ENCODE peak calls at places on chromosomes 5 and 9, in seven cellular contexts. I is pancreas; W is colonic mucosa; X is C1 segment of cervical spinal cord; P is effector memory CD8-positive, alpha-beta T cell; A is NCI-H1092; N is activated T-helper 1 cell treated with anti-CD3 and anti-CD28 coated beads, Interleukin-12 subunit alpha, Interleukin-12 subunit beta, Interleukin-2, Interleukin-4 antibody, amounts not matched to agents 30 ng/mL and 10 ng/mL and 1 ng/mL, durations not matched to agents 14 hours and 24 hours and 36 hours. B is an unnamed sample.

GRCh38 chr5:93294184-93294583 is 286.8 kb downstream of the NR2F1-AS1 start:
- DNase-seq in X (no peak), W (no peak), I (no peak), P (no peak), A (no peak), N (no peak), B (no peak)

GRCh38 chr5:132688536-132689409 is 15.0 kb downstream of the IL4 start:
- DNase-seq in A (no peak), X (no peak), W (no peak), I (no peak), N (no peak), P (no peak), B (no peak)

GRCh38 chr5:141343242-141343952 is at the start of gene PCDHGA3:
- DNase-seq in N (no peak), X (no peak), I (no peak), W (no peak), P (no peak), A (no peak), B (no peak)

GRCh38 chr9:115514454-115514853 is 396.5 kb upstream of the TNC start:
- DNase-seq in A (no peak), N (no peak), X (no peak), I (no peak), P (no peak), W (no peak), B (no peak)

GRCh38 chr9:110069326-110070248 is 138.4 kb downstream of the C9orf152 start:
- DNase-seq in I (no peak), A (no peak), W (no peak), N (no peak), P (no peak), X (no peak), B (no peak)

GRCh38 chr9:128999581-129000206 is 28.4 kb downstream of the SH3GLB2 start:
- DNase-seq in N (no peak), I (no peak), W (no peak), A (no peak), P (no peak), X (no peak), B (no peak)

GRCh38 chr9:138098116-138098907 is 220.7 kb downstream of the CACNA1B start:
- DNase-seq in X (no peak), W (peak; percentile 6), I (no peak), A (no peak), N (no peak), P (no peak), B (no peak)

GRCh38 chr5:128920345-128921215 is 44.7 kb upstream of the SLC27A6 start:
- DNase-seq in I (no peak), A (no peak), W (no peak), X (no peak), P (no peak), N (no peak), B (no peak)

GRCh38 chr9:17291766-17292165 is 156.9 kb downstream of the CNTLN start:
- DNase-seq in N (no peak), A (no peak), I (no peak), X (no peak), P (no peak), W (no peak), B (no peak)

GRCh38 chr5:147939431-147940114 is 33.2 kb upstream of the C5orf46 start:
- DNase-seq in N (no peak), W (no peak), A (no peak), P (no peak), X (no peak), I (no peak), B (no peak)

GRCh38 chr5:96648598-96648997 is 13.6 kb upstream of the CAST start:
- DNase-seq in X (no peak), N (no peak), I (no peak), A (no peak), P (no peak), W (no peak), B (no peak)

GRCh38 chr9:131101207-131101964 is 5.1 kb downstream of the AIF1L start:
- DNase-seq in A (no peak), W (no peak), P (no peak), X (no peak), N (no peak), I (no peak), B (no peak)

GRCh38 chr5:43564289-43564850 is 7.5 kb upstream of the PAIP1 start:
- DNase-seq in X (no peak), W (no peak), A (no peak), N (no peak), I (no peak), P (no peak), B (no peak)

GRCh38 chr9:114238919-114239879 is 83.7 kb upstream of the ORM1 start:
- DNase-seq in N (no peak), X (no peak), W (no peak), P (no peak), I (no peak), A (peak; percentile 31), B (no peak)

GRCh38 chr5:17087035-17087434 is 130.4 kb upstream of the BASP1 start:
- DNase-seq in A (no peak), X (no peak), P (no peak), I (no peak), N (no peak), W (no peak), B (no peak)

GRCh38 chr5:101942321-101942882 is 353.7 kb downstream of the SLCO4C1 start:
- DNase-seq in W (peak; percentile 32), N (no peak), I (no peak), X (peak; percentile 1), P (no peak), A (no peak), B (peak; percentile 32)

GRCh38 chr9:129617167-129617566 is 3.7 kb downstream of the C9orf50 start:
- DNase-seq in W (no peak), P (no peak), I (no peak), A (no peak), N (no peak), X (no peak), B (no peak)